ENCODE peak calls at places on chromosomes 4 and X, in six cellular contexts. One of them, this sample, is unnamed.
A peak's percentile ranks its signal among the peaks of the same experiment; 100 is the strongest.

GRCh38 chrX:630922-631496 is 418 bp downstream of the SHOX start:
- DNase-seq in NCI-H460: no peak
- DNase-seq in left lung: no peak
- DNase-seq in NCI-H2029: no peak
- DNase-seq in activated T-cell treated with anti-CD3 and anti-CD28 coated beads for 48 hours: no peak
- DNase-seq in dermis blood vessel endothelial cell: no peak
- DNase-seq in this sample: no peak

GRCh38 chr4:128384091-128384520 is 96.5 kb upstream of the PGRMC2 start:
- DNase-seq in NCI-H2029: no peak
- DNase-seq in NCI-H460: no peak
- DNase-seq in dermis blood vessel endothelial cell: no peak
- DNase-seq in left lung: no peak
- DNase-seq in activated T-cell treated with anti-CD3 and anti-CD28 coated beads for 48 hours: no peak
- DNase-seq in this sample: no peak

GRCh38 chr4:7909966-7910720 is 29.5 kb downstream of the AFAP1 start:
- DNase-seq in NCI-H460: no peak
- DNase-seq in NCI-H2029: no peak
- DNase-seq in left lung: no peak
- DNase-seq in activated T-cell treated with anti-CD3 and anti-CD28 coated beads for 48 hours: no peak
- DNase-seq in dermis blood vessel endothelial cell: no peak
- DNase-seq in this sample: no peak

GRCh38 chr4:80186666-80187065 is 10.6 kb upstream of the PRDM8 start:
- DNase-seq in NCI-H460: no peak
- DNase-seq in dermis blood vessel endothelial cell: no peak
- DNase-seq in activated T-cell treated with anti-CD3 and anti-CD28 coated beads for 48 hours: no peak
- DNase-seq in NCI-H2029: no peak
- DNase-seq in left lung: no peak
- DNase-seq in this sample: no peak

GRCh38 chrX:136916827-136917226 is 36.3 kb upstream of the RBMX start:
- DNase-seq in left lung: no peak
- DNase-seq in NCI-H460: no peak
- DNase-seq in dermis blood vessel endothelial cell: no peak
- DNase-seq in activated T-cell treated with anti-CD3 and anti-CD28 coated beads for 48 hours: no peak
- DNase-seq in NCI-H2029: no peak
- DNase-seq in this sample: no peak

GRCh38 chr4:184755278-184755677 is 21.4 kb upstream of the CENPU start:
- DNase-seq in activated T-cell treated with anti-CD3 and anti-CD28 coated beads for 48 hours: no peak
- DNase-seq in dermis blood vessel endothelial cell: no peak
- DNase-seq in NCI-H2029: no peak
- DNase-seq in NCI-H460: no peak
- DNase-seq in left lung: no peak
- DNase-seq in this sample: peak; percentile 41

GRCh38 chr4:81632581-81633247 is 161.0 kb upstream of the RASGEF1B start:
- DNase-seq in left lung: no peak
- DNase-seq in activated T-cell treated with anti-CD3 and anti-CD28 coated beads for 48 hours: no peak
- DNase-seq in dermis blood vessel endothelial cell: no peak
- DNase-seq in NCI-H2029: no peak
- DNase-seq in NCI-H460: no peak
- DNase-seq in this sample: no peak

GRCh38 chr4:87974856-87975462 is 555 bp upstream of the SPP1 start:
- DNase-seq in NCI-H460: peak; percentile 65
- DNase-seq in NCI-H2029: peak; percentile 38
- DNase-seq in dermis blood vessel endothelial cell: no peak
- DNase-seq in activated T-cell treated with anti-CD3 and anti-CD28 coated beads for 48 hours: no peak
- DNase-seq in left lung: peak; percentile 21
- DNase-seq in this sample: no peak

GRCh38 chr4:53537606-53538005 is 53.7 kb downstream of the LNX1 start:
- DNase-seq in dermis blood vessel endothelial cell: peak; percentile 80
- DNase-seq in activated T-cell treated with anti-CD3 and anti-CD28 coated beads for 48 hours: no peak
- DNase-seq in left lung: no peak
- DNase-seq in NCI-H460: no peak
- DNase-seq in NCI-H2029: no peak
- DNase-seq in this sample: no peak

GRCh38 chr4:70734168-70734954 is 12.6 kb downstream of the RUFY3 start:
- DNase-seq in NCI-H2029: peak; percentile 20
- DNase-seq in left lung: no peak
- DNase-seq in dermis blood vessel endothelial cell: peak; percentile 71
- DNase-seq in NCI-H460: no peak
- DNase-seq in activated T-cell treated with anti-CD3 and anti-CD28 coated beads for 48 hours: no peak
- DNase-seq in this sample: no peak

GRCh38 chr4:114180481-114180880 is 201.0 kb upstream of the ARSJ start:
- DNase-seq in dermis blood vessel endothelial cell: peak; percentile 92
- DNase-seq in NCI-H460: peak; percentile 5
- DNase-seq in left lung: no peak
- DNase-seq in NCI-H2029: no peak
- DNase-seq in activated T-cell treated with anti-CD3 and anti-CD28 coated beads for 48 hours: peak; percentile 15
- DNase-seq in this sample: peak; percentile 6

GRCh38 chrX:138964501-138964900 is 253.0 kb upstream of the FGF13 start:
- DNase-seq in dermis blood vessel endothelial cell: no peak
- DNase-seq in activated T-cell treated with anti-CD3 and anti-CD28 coated beads for 48 hours: no peak
- DNase-seq in left lung: no peak
- DNase-seq in NCI-H460: no peak
- DNase-seq in NCI-H2029: no peak
- DNase-seq in this sample: peak; percentile 2

GRCh38 chrX:338281-338835 is 19.8 kb upstream of the GTPBP6 start:
- DNase-seq in dermis blood vessel endothelial cell: no peak
- DNase-seq in activated T-cell treated with anti-CD3 and anti-CD28 coated beads for 48 hours: no peak
- DNase-seq in NCI-H2029: no peak
- DNase-seq in NCI-H460: no peak
- DNase-seq in left lung: peak; percentile 75
- DNase-seq in this sample: no peak

GRCh38 chrX:44735498-44735897 is 108.3 kb upstream of the DUSP21 start:
- DNase-seq in left lung: no peak
- DNase-seq in NCI-H2029: no peak
- DNase-seq in activated T-cell treated with anti-CD3 and anti-CD28 coated beads for 48 hours: no peak
- DNase-seq in dermis blood vessel endothelial cell: peak; percentile 81
- DNase-seq in NCI-H460: no peak
- DNase-seq in this sample: no peak

GRCh38 chr4:151690164-151690856 is 70.5 kb downstream of the GATB start:
- DNase-seq in left lung: no peak
- DNase-seq in dermis blood vessel endothelial cell: peak; percentile 13
- DNase-seq in NCI-H2029: no peak
- DNase-seq in NCI-H460: no peak
- DNase-seq in activated T-cell treated with anti-CD3 and anti-CD28 coated beads for 48 hours: no peak
- DNase-seq in this sample: no peak

GRCh38 chr4:24569662-24570061 is 14.7 kb downstream of the DHX15 start:
- DNase-seq in dermis blood vessel endothelial cell: no peak
- DNase-seq in activated T-cell treated with anti-CD3 and anti-CD28 coated beads for 48 hours: no peak
- DNase-seq in NCI-H460: no peak
- DNase-seq in left lung: no peak
- DNase-seq in NCI-H2029: no peak
- DNase-seq in this sample: no peak

GRCh38 chr4:186068581-186069402 is at the start of gene TLR3:
- DNase-seq in activated T-cell treated with anti-CD3 and anti-CD28 coated beads for 48 hours: no peak
- DNase-seq in left lung: no peak
- DNase-seq in NCI-H460: no peak
- DNase-seq in NCI-H2029: peak; percentile 3
- DNase-seq in dermis blood vessel endothelial cell: peak; percentile 41
- DNase-seq in this sample: no peak

This sample was measured in heart right ventricle.